ENCODE peak calls at places on chromosome 7, in five cellular contexts. One of them, this sample, is unnamed.

GRCh38 chr7:95749515-95749914 is 22.8 kb upstream of the DYNC1I1 start:
- DNase-seq in NCI-H774: no peak
- DNase-seq in GM23338: no peak
- DNase-seq in RWPE1: no peak
- DNase-seq in left colon: no peak
- DNase-seq in this sample: no peak

GRCh38 chr7:127648986-127649385 is 3.0 kb upstream of the SND1 start:
- DNase-seq in NCI-H774: no peak
- DNase-seq in GM23338: no peak
- DNase-seq in RWPE1: no peak
- DNase-seq in left colon: no peak
- DNase-seq in this sample: no peak

GRCh38 chr7:330554-331230 is 40.7 kb downstream of the FOXL3 start:
- DNase-seq in NCI-H774: no peak
- DNase-seq in GM23338: no peak
- DNase-seq in RWPE1: no peak
- DNase-seq in left colon: peak; percentile 26
- DNase-seq in this sample: no peak

GRCh38 chr7:116357776-116358670 is 141.5 kb upstream of the CAV2 start:
- DNase-seq in NCI-H774: no peak
- DNase-seq in GM23338: no peak
- DNase-seq in RWPE1: peak; percentile 26
- DNase-seq in left colon: no peak
- DNase-seq in this sample: no peak

GRCh38 chr7:79452495-79453265 is 787 bp downstream of the MAGI2 start:
- DNase-seq in NCI-H774: no peak
- DNase-seq in GM23338: peak; percentile 39
- DNase-seq in RWPE1: peak; percentile 13
- DNase-seq in left colon: peak; percentile 26
- DNase-seq in this sample: peak; percentile 36

GRCh38 chr7:141685285-141686035 is 16.5 kb downstream of the DENND11 start:
- DNase-seq in NCI-H774: no peak
- DNase-seq in GM23338: no peak
- DNase-seq in RWPE1: no peak
- DNase-seq in left colon: no peak
- DNase-seq in this sample: no peak

GRCh38 chr7:1809601-1810258 is 139.7 kb downstream of the ELFN1 start:
- DNase-seq in NCI-H774: no peak
- DNase-seq in GM23338: no peak
- DNase-seq in RWPE1: no peak
- DNase-seq in left colon: no peak
- DNase-seq in this sample: no peak

GRCh38 chr7:158125721-158126120 is 461.9 kb downstream of the PTPRN2 start:
- DNase-seq in NCI-H774: no peak
- DNase-seq in GM23338: no peak
- DNase-seq in RWPE1: no peak
- DNase-seq in left colon: no peak
- DNase-seq in this sample: no peak

GRCh38 chr7:101817031-101817929 is at the start of gene CUX1:
- DNase-seq in NCI-H774: no peak
- DNase-seq in GM23338: peak; percentile 62
- DNase-seq in RWPE1: no peak
- DNase-seq in left colon: peak; percentile 39
- DNase-seq in this sample: peak; percentile 33

GRCh38 chr7:91940171-91940570 is 491 bp upstream of the AKAP9 start:
- DNase-seq in NCI-H774: no peak
- DNase-seq in GM23338: peak; percentile 70
- DNase-seq in RWPE1: peak; percentile 22
- DNase-seq in left colon: peak; percentile 37
- DNase-seq in this sample: peak; percentile 41